ENCODE peak calls at places on chromosomes 5 and 9, in five cellular contexts. O, A, H, B and Z are unnamed samples.
A peak's percentile ranks its signal among the peaks of the same experiment; 100 is the strongest.

GRCh38 chr9:88026133-88026510 is 51.8 kb upstream of the CDK20 start:
- DNase-seq in O (no peak), A (no peak), H (no peak), B (no peak), Z (peak; percentile 62)

GRCh38 chr5:172175263-172175719 is 12.7 kb downstream of the STK10 start:
- DNase-seq in O (peak; percentile 86), A (no peak), H (peak; percentile 85), B (peak; percentile 63), Z (no peak)

GRCh38 chr9:136422876-136423275 is 12.4 kb downstream of the PMPCA start:
- DNase-seq in O (no peak), A (no peak), H (no peak), B (no peak), Z (no peak)

GRCh38 chr5:59873113-59873512 is 20.4 kb downstream of the PDE4D start:
- DNase-seq in O (no peak), A (peak; percentile 64), H (no peak), B (no peak), Z (no peak)

GRCh38 chr5:91380491-91381133 is 2.5 kb downstream of the ARRDC3 start:
- DNase-seq in O (peak; percentile 99), A (peak; percentile 82), H (peak; percentile 100), B (peak; percentile 99), Z (peak; percentile 98)

GRCh38 chr9:124452326-124452725 is 2.1 kb downstream of the ADGRD2 start:
- DNase-seq in O (no peak), A (no peak), H (no peak), B (no peak), Z (no peak)

GRCh38 chr9:114655689-114656088 is 1.9 kb downstream of the TEX53 start:
- DNase-seq in O (no peak), A (peak; percentile 63), H (no peak), B (no peak), Z (no peak)

GRCh38 chr9:118618091-118618490 is 751.1 kb downstream of the BRINP1 start:
- DNase-seq in O (no peak), A (no peak), H (no peak), B (no peak), Z (no peak)

GRCh38 chr5:114857951-114858401 is 311.7 kb downstream of the TRIM36 start:
- DNase-seq in O (no peak), A (no peak), H (peak; percentile 26), B (no peak), Z (peak; percentile 41)

GRCh38 chr9:20315672-20316071 is 306.6 kb downstream of the MLLT3 start:
- DNase-seq in O (no peak), A (peak; percentile 41), H (no peak), B (no peak), Z (no peak)

GRCh38 chr5:1380011-1380817 is 35.3 kb upstream of the CLPTM1L start:
- DNase-seq in O (peak; percentile 43), A (no peak), H (peak; percentile 78), B (peak; percentile 63), Z (peak; percentile 84)

GRCh38 chr5:40240111-40240510 is 439.6 kb upstream of the PTGER4 start:
- DNase-seq in O (no peak), A (peak; percentile 49), H (no peak), B (no peak), Z (no peak)

GRCh38 chr9:72983512-72984021 is 30.7 kb upstream of the ALDH1A1 start:
- DNase-seq in O (no peak), A (no peak), H (no peak), B (no peak), Z (no peak)

GRCh38 chr9:127729522-127730256 is 5.4 kb downstream of the TOR2A start:
- DNase-seq in O (no peak), A (no peak), H (no peak), B (no peak), Z (no peak)

GRCh38 chr5:149412783-149413476 is 33.8 kb upstream of the IL17B start:
- DNase-seq in O (no peak), A (no peak), H (no peak), B (no peak), Z (no peak)

GRCh38 chr9:89481161-89481915 is 16.6 kb downstream of the SEMA4D start:
- DNase-seq in O (no peak), A (no peak), H (no peak), B (no peak), Z (no peak)

GRCh38 chr9:29214162-29214520 is 1640.9 kb upstream of the C9orf72 start:
- DNase-seq in O (no peak), A (no peak), H (no peak), B (peak; percentile 27), Z (peak; percentile 94)

GRCh38 chr9:83406901-83407300 is 131.3 kb downstream of the FRMD3 start:
- DNase-seq in O (no peak), A (no peak), H (no peak), B (no peak), Z (no peak)

GRCh38 chr5:137146402-137146889 is 352.7 kb downstream of the SPOCK1 start:
- DNase-seq in O (no peak), A (peak; percentile 99), H (no peak), B (no peak), Z (no peak)

GRCh38 chr9:133238272-133238850 is 29.3 kb upstream of the OBP2B start:
- DNase-seq in O (no peak), A (no peak), H (peak; percentile 91), B (peak; percentile 69), Z (peak; percentile 98)

GRCh38 chr5:77784735-77785134 is 8.6 kb upstream of the TBCA start:
- DNase-seq in O (no peak), A (no peak), H (no peak), B (no peak), Z (no peak)

GRCh38 chr5:109901628-109901981 is 211.9 kb downstream of the MAN2A1 start:
- DNase-seq in O (no peak), A (no peak), H (no peak), B (no peak), Z (no peak)

GRCh38 chr5:53333160-53333559 is 147.3 kb upstream of the FST start:
- DNase-seq in O (no peak), A (peak; percentile 54), H (no peak), B (no peak), Z (no peak)

GRCh38 chr5:157431544-157432200 is 28.3 kb upstream of the NIPAL4 start:
- DNase-seq in O (no peak), A (peak; percentile 13), H (peak; percentile 24), B (no peak), Z (peak; percentile 65)

GRCh38 chr5:30502277-30502676 is 691.2 kb upstream of the CDH6 start:
- DNase-seq in O (no peak), A (peak; percentile 4), H (no peak), B (no peak), Z (no peak)

DNA sequence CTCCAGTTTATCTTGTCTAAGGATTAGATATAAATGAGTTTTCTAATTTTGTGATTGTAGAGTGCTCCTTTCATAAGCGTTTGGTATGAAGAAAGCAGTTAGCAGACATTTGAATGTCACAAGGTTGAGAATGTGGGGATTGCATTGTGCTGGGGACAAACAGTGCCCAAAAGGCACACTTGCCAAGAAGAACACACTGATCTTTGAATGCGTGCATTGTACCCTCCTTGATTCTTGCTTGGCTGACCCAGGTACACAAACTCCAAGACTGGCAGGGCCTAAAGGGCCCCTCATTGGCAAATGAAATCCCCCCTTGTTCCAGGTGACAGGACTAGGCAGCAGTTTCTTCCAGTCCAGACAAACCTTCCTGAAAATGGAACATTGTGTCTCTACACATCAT is 96.9 kb upstream of the LIFR start:
- DNase-seq in O (no peak), A (no peak), H (no peak), B (no peak), Z (no peak)
- H3K4me3 ChIP-seq in O (no peak overlapping the region), A (no peak overlapping the region), H (no peak overlapping the region), B (no peak overlapping the region), Z (no peak overlapping the region)

DNA sequence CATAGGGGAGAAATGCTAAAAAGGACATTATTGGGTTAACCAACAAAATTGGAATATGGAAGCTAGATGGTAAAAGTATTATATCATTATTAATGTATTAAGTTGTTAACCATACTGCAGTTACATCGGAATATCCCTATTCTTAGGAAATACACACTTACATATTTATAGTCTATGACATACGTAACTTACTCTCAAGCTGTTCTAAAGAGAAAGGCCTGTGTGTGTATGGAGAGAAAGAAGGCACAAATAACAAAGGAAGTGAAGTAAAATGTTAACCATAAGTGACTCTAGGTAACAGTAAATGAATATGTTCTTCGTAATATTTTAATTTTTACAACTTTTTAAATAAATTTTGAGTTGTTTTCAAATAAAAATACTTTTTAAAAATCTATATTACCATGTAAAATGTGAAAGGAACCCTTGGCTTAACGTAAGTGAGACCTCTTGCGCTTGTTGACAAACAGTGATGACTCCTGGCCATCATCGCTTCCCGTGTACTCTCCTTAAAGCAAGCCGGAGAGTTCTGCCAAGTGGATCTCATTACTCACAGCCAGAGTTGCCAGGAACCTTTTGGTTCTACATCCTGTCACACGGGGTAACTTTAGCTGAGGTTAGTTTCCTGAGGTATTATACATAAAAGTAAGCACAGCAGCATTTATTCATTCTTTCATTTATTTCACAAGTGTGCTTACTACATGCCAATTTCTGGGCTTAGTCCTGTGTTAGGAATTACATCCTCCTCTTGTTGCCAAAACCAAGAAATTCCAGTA is 165.4 kb downstream of the EPB41L4A start:
- DNase-seq in O (no peak), A (peak; percentile 12), H (no peak), B (no peak), Z (peak; percentile 13)
- H3K4me3 ChIP-seq in O (no peak overlapping the region), A (no peak overlapping the region), H (no peak overlapping the region), B (no peak overlapping the region), Z (no peak overlapping the region)

GRCh38 chr9:122204491-122204890 is 24.3 kb downstream of the LHX6 start:
- DNase-seq in O (no peak), A (no peak), H (no peak), B (no peak), Z (no peak)
- H3K4me3 ChIP-seq in O (no peak overlapping the region), A (no peak overlapping the region), H (no peak overlapping the region), B (no peak overlapping the region), Z (no peak overlapping the region)

GRCh38 chr5:93280518-93280917 is 300.5 kb downstream of the NR2F1-AS1 start:
- DNase-seq in O (no peak), A (no peak), H (no peak), B (no peak), Z (no peak)
- H3K4me3 ChIP-seq in O (no peak overlapping the region), A (no peak overlapping the region), H (no peak overlapping the region), B (no peak overlapping the region), Z (no peak overlapping the region)

GRCh38 chr5:4977421-4977820 is 162.7 kb upstream of the ADAMTS16 start:
- DNase-seq in O (no peak), A (no peak), H (no peak), B (no peak), Z (no peak)
- H3K4me3 ChIP-seq in O (no peak overlapping the region), A (no peak overlapping the region), H (no peak overlapping the region), B (no peak overlapping the region), Z (no peak overlapping the region)